ENCODE peak calls at places on chromosomes 6 and 20, in six cellular contexts. S is HepG2, M is ovary, D is heart left ventricle, Q is sigmoid colon, P is A549. Y is an unnamed sample. For H3K4me1, the result is how much of the 10 kb centered on the place peaks cover.

GRCh38 chr20:2022163-2022562 is 28.3 kb upstream of the PDYN start:
- DNase-seq in Q (no peak), D (no peak), M (no peak), P (no peak), S (no peak), Y (no peak)

GRCh38 chr6:83265384-83265783 is 72.2 kb downstream of the RWDD2A start:
- DNase-seq in S (no peak), D (no peak), P (no peak), M (no peak), Q (no peak), Y (no peak)

GRCh38 chr6:125004797-125005595 is 42.8 kb downstream of the RNF217 start:
- DNase-seq in Q (no peak), P (no peak), S (no peak), D (no peak), M (no peak), Y (no peak)

GRCh38 chr6:474454-475185 is 83.1 kb downstream of the IRF4 start:
- DNase-seq in P (no peak), S (no peak), D (no peak), Q (no peak), M (no peak), Y (no peak)

GRCh38 chr20:31788578-31788977 is 30.6 kb upstream of the MYLK2 start:
- DNase-seq in Q (no peak), P (peak), D (no peak), S (no peak), M (no peak), Y (no peak)

GRCh38 chr20:645318-646106 is 7.5 kb downstream of the SRXN1 start:
- DNase-seq in M (peak), S (peak), D (peak), Q (no peak), P (peak), Y (peak)

GRCh38 chr6:168035661-168036616 is 38.5 kb downstream of the KIF25 start:
- DNase-seq in Q (no peak), P (peak), D (no peak), M (no peak), S (no peak), Y (no peak)

GRCh38 chr6:109770779-109771178 is 79.7 kb downstream of the FIG4 start:
- DNase-seq in M (no peak), P (no peak), D (no peak), Q (no peak), S (no peak), Y (no peak)

GRCh38 chr6:125667326-125667725 is 82.1 kb upstream of the HEY2 start:
- DNase-seq in P (no peak), Q (no peak), S (no peak), M (no peak), D (no peak), Y (no peak)

GRCh38 chr6:153231048-153231635 is 100.1 kb upstream of the RGS17 start:
- DNase-seq in S (peak), M (no peak), Q (no peak), D (peak), P (peak), Y (peak)

GRCh38 chr6:78020586-78020985 is 367.7 kb downstream of the MEI4 start:
- DNase-seq in S (no peak), Q (no peak), P (no peak), M (no peak), D (no peak), Y (no peak)

GRCh38 chr20:56345911-56346310 is 12.9 kb upstream of the FAM210B start:
- DNase-seq in S (no peak), P (no peak), M (no peak), Q (no peak), D (no peak), Y (no peak)

GRCh38 chr6:15905488-15906392 is 223.1 kb upstream of the MYLIP start:
- DNase-seq in D (no peak), S (no peak), M (no peak), P (no peak), Q (no peak), Y (no peak)

GRCh38 chr20:48679603-48680002 is 148.2 kb downstream of the PREX1 start:
- DNase-seq in P (no peak), M (no peak), Q (no peak), D (no peak), S (no peak), Y (no peak)

GRCh38 chr20:20677186-20677585 is 35.3 kb downstream of the RALGAPA2 start:
- DNase-seq in M (no peak), P (no peak), S (no peak), Q (no peak), D (no peak), Y (no peak)

GRCh38 chr6:169787797-169788196 is 36.4 kb downstream of the ERMARD start:
- DNase-seq in S (no peak), D (no peak), P (no peak), Q (no peak), M (no peak), Y (no peak)

GRCh38 chr20:46043556-46043955 is 14.5 kb downstream of the SLC12A5 start:
- DNase-seq in Q (no peak), S (no peak), P (no peak), M (no peak), D (no peak), Y (no peak)

GRCh38 chr20:9686455-9686854 is 152.4 kb downstream of the PAK5 start:
- DNase-seq in D (no peak), S (no peak), M (no peak), Q (no peak), P (no peak), Y (no peak)

GRCh38 chr6:4774715-4775590 is 1.3 kb upstream of the CDYL start:
- DNase-seq in M (no peak), S (no peak), D (peak), Q (peak), P (no peak), Y (no peak)

GRCh38 chr6:49333345-49334120 is 129.5 kb downstream of the MMUT start:
- DNase-seq in P (no peak), D (no peak), Q (no peak), M (no peak), S (no peak), Y (no peak)

GRCh38 chr6:111673871-111674270 is 68.2 kb upstream of the TRAF3IP2 start:
- DNase-seq in P (no peak), S (no peak), Q (no peak), M (no peak), D (no peak), Y (no peak)

GRCh38 chr6:46781478-46782378 is 11.5 kb upstream of the MEP1A start:
- DNase-seq in P (peak), M (peak), S (peak), Q (no peak), D (peak), Y (no peak)

GRCh38 chr6:69276204-69276603 is 520.6 kb downstream of the LMBRD1 start:
- DNase-seq in Q (no peak), P (no peak), S (no peak), M (no peak), D (no peak), Y (no peak)

GRCh38 chr20:34269996-34270627 is 28.9 kb downstream of the ASIP start:
- DNase-seq in P (no peak), S (no peak), M (no peak), D (no peak), Q (no peak), Y (no peak)

GRCh38 chr6:41976794-41977484 is 35.3 kb upstream of the CCND3 start:
- DNase-seq in P (peak), M (no peak), S (peak), D (no peak), Q (no peak), Y (no peak)

GRCh38 chr6:25866011-25866410 is 8.0 kb downstream of the SLC17A3 start:
- DNase-seq in P (no peak), Q (no peak), D (no peak), S (no peak), M (no peak), Y (no peak)

GRCh38 chr6:27133281-27134227 is 113.9 kb upstream of the PRSS16 start:
- DNase-seq in Q (peak), S (peak), P (no peak), D (peak), M (peak), Y (peak)

GRCh38 chr6:152233547-152234320 is 403.4 kb downstream of the SYNE1 start:
- DNase-seq in D (no peak), Q (no peak), S (no peak), P (no peak), M (no peak), Y (no peak)

GRCh38 chr6:106729848-106730247 is 100.5 kb downstream of the QRSL1 start:
- DNase-seq in M (no peak), P (no peak), D (no peak), Q (no peak), S (no peak), Y (no peak)

GRCh38 chr6:143675946-143676345 is 1.8 kb upstream of the PHACTR2 start:
- DNase-seq in S (peak), Q (no peak), D (no peak), P (no peak), M (no peak), Y (no peak)

GRCh38 chr20:58622671-58623578 is 28.2 kb upstream of the STX16 start:
- DNase-seq in M (no peak), P (no peak), D (no peak), S (no peak), Q (no peak), Y (no peak)

DNA sequence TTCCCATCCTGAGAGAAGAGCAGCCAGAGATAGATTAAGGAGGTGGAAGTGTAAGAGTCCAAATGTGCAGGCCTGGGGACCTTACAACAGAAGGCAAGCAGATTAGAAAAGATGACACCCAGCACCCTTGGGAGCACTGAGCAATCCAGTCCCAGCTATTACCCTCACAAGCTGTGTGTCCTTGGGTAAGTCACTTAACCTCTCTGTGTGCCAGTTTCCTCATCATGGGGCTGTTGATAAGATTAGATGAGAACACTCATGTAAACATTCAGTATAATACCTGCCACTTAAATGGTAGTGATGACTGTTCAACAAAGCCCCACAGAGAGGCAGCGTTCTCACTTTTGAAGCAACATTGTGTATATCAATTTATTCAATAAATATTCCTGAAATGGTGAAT is 114.8 kb upstream of the CST7 start:
- DNase-seq in M (no peak), D (no peak), P (no peak), Q (no peak), S (no peak), Y (no peak)
- TF ChIP-seq CTCF in M (no peak), D (no peak), P (no peak), Q (no peak), S (no peak), Y (no peak)

GRCh38 chr6:12012231-12012565 is at the start of gene HIVEP1:
- DNase-seq in M (peak), P (no peak), Q (peak), S (no peak), D (no peak), Y (peak)

GRCh38 chr6:12009904-12010634 is 2.0 kb upstream of the HIVEP1 start:
- DNase-seq in M (no peak), D (no peak), S (no peak), P (no peak), Q (no peak), Y (no peak)

GRCh38 chr6:12012566-12013367 is 655 bp downstream of the HIVEP1 start:
- DNase-seq in D (peak), S (peak), Q (peak), P (peak), M (peak), Y (peak)

GRCh38 chr6:12010635-12011275 is 1.4 kb upstream of the HIVEP1 start:
- DNase-seq in D (peak), P (peak), S (no peak), Q (peak), M (peak), Y (peak)

GRCh38 chr6:12011276-12012112 is 618 bp upstream of the HIVEP1 start:
- DNase-seq in M (peak), S (peak), P (peak), D (peak), Q (peak), Y (peak)
- TF ChIP-seq POLR2A in M (no peak), S (peak), P (no peak), D (no peak), Q (no peak), Y (no peak)

GRCh38 chr20:35662541-35662940 is 2.2 kb downstream of the CPNE1 start:
- DNase-seq in Q (no peak), P (no peak), D (no peak), S (no peak), M (no peak), Y (no peak)

GRCh38 chr20:35663516-35663812 is 1.2 kb downstream of the CPNE1 start:
- DNase-seq in S (no peak), M (no peak), Q (no peak), D (no peak), P (no peak), Y (no peak)

GRCh38 chr20:35665949-35666288 is 1.2 kb upstream of the CPNE1 start:
- DNase-seq in M (no peak), S (no peak), P (no peak), Q (no peak), D (no peak), Y (no peak)

GRCh38 chr20:35663813-35664543 is 722 bp downstream of the CPNE1 start:
- DNase-seq in M (peak), D (peak), P (peak), S (peak), Q (no peak), Y (peak)

DNA sequence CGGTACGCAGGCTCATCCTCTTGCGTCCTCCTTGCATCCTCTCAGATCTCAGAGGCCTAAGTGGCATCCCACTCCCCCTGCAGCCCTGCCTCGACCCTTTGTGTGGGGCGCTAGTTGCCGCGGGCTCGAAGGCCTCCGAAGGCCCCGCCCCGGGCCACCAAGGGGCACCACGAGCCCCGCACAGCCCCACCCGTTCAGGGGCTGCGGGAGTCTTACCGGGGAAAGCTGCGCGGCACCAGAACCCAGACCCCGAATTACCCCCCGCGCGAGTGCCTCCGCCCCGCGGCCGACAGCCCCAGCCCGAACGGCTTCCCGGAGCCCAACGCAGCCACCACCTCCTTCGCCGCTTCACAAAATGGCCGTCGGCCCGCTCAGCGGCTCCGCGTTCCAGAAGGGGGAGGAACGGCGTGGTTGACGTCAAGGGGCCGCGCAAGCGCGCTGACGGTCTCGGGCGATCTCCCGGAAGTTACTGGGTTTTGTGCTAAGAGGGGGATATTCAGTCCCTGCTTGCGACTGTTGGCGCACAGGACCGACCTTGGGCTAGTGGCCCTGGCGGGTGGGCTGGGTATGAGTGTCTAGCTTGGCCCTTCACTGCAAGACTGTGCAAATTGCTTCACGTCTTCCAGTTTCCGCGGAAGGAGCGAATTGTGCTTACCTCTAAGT is at the start of the genes CPNE1 and RBM12:
- DNase-seq in M (peak), Q (peak), D (peak), S (peak), P (peak), Y (peak)
- H3K4me1 ChIP-seq in M (under half), Q (under half), D (under half), S (under half), P (under half), Y (under half)

GRCh38 chr6:43780293-43780692 is 10.3 kb downstream of the VEGFA start:
- DNase-seq in M (no peak), S (no peak), P (no peak), Q (no peak), D (no peak), Y (no peak)
- TF ChIP-seq CTCF in M (no peak), S (no peak), P (no peak), Q (no peak), D (no peak), Y (no peak)

DNA sequence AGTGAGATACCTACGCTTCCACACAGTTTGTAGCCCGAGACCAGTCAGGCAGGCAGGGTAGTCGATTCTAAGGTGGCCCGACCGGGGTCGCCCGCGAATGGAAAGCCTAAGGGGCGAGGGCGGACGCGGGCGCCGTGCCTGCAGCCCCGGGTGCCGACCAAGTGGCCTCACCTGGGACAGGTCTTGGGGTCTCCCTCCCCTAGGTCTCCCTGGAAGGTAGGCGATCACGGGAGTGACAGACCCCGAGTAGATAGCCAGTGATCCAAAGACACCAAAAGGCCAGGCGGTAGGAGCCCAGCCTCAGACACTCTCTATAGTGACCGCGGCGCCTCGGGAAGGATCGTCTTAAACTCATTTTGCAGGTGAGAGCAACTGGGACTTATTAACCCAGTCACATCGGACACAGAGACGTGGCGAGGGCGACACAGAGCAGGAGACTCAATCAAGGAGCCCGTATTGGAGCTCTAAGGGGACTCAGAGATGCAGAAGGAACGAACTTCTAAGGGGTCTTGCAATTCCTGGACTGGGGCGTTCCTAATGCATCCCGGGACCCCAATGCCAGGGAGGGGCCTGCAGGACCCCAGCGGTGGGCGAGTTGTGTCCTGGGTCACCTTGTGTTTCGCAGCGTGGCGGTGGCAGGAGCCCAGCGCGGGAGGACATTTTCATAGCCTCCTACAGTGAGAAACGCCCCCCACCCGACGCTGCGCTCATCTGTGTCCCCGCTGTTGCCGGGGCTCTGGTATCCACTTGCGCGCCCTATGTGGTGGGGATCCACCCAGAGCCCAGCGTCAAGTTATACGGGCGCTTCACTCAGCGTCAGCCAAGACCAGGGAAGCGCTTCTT is 2.1 kb upstream of the VSX1 start:
- DNase-seq in P (no peak), S (no peak), M (no peak), Q (no peak), D (no peak), Y (no peak)
- TF ChIP-seq POLR2A in P (no peak), S (no peak), M (no peak), Q (no peak), D (no peak), Y (no peak)